ENCODE peak calls at places on chromosomes 6 and 20, in seven cellular contexts. One of them, this sample, is unnamed.

GRCh38 chr6:150527100-150527499 is 72.6 kb upstream of the PLEKHG1 start:
- DNase-seq in HCT116: no peak
- DNase-seq in H1: no peak
- DNase-seq in SK-N-SH: no peak
- DNase-seq in HepG2: no peak
- DNase-seq in GM12878: no peak
- DNase-seq in K562: no peak
- DNase-seq in this sample: no peak

GRCh38 chr6:91653324-91653723 is 1066.5 kb upstream of the MAP3K7 start:
- DNase-seq in HepG2: no peak
- DNase-seq in SK-N-SH: no peak
- DNase-seq in H1: no peak
- DNase-seq in GM12878: no peak
- DNase-seq in HCT116: no peak
- DNase-seq in K562: no peak
- DNase-seq in this sample: no peak

GRCh38 chr6:18415671-18416340 is 28.7 kb downstream of the RNF144B start:
- DNase-seq in HCT116: no peak
- DNase-seq in K562: no peak
- DNase-seq in HepG2: no peak
- DNase-seq in GM12878: no peak
- DNase-seq in SK-N-SH: no peak
- DNase-seq in H1: no peak
- DNase-seq in this sample: no peak

GRCh38 chr20:45975686-45976085 is 3.7 kb upstream of the ZNF335 start:
- DNase-seq in GM12878: no peak
- DNase-seq in HCT116: no peak
- DNase-seq in H1: no peak
- DNase-seq in HepG2: no peak
- DNase-seq in K562: no peak
- DNase-seq in SK-N-SH: no peak
- DNase-seq in this sample: no peak

GRCh38 chr6:82144007-82144851 is 103.3 kb downstream of the IBTK start:
- DNase-seq in K562: no peak
- DNase-seq in H1: no peak
- DNase-seq in HepG2: peak; percentile 67
- DNase-seq in HCT116: peak; percentile 75
- DNase-seq in GM12878: peak; percentile 26
- DNase-seq in SK-N-SH: peak; percentile 66
- DNase-seq in this sample: no peak

GRCh38 chr6:169868458-169868857 is 117.0 kb downstream of the ERMARD start:
- DNase-seq in K562: no peak
- DNase-seq in SK-N-SH: no peak
- DNase-seq in HepG2: no peak
- DNase-seq in HCT116: no peak
- DNase-seq in GM12878: no peak
- DNase-seq in H1: peak; percentile 41
- DNase-seq in this sample: no peak

GRCh38 chr6:6220718-6221117 is 99.7 kb downstream of the F13A1 start:
- DNase-seq in H1: no peak
- DNase-seq in GM12878: no peak
- DNase-seq in HCT116: no peak
- DNase-seq in SK-N-SH: no peak
- DNase-seq in K562: no peak
- DNase-seq in HepG2: no peak
- DNase-seq in this sample: peak; percentile 15

GRCh38 chr6:117674991-117675657 is at the start of gene NUS1:
- DNase-seq in HepG2: peak; percentile 97
- DNase-seq in HCT116: peak; percentile 94
- DNase-seq in SK-N-SH: peak; percentile 95
- DNase-seq in GM12878: peak; percentile 88
- DNase-seq in H1: peak; percentile 98
- DNase-seq in K562: peak; percentile 95
- DNase-seq in this sample: peak; percentile 84

GRCh38 chr6:79421001-79421411 is 116.2 kb downstream of the LCA5 start:
- DNase-seq in SK-N-SH: no peak
- DNase-seq in K562: no peak
- DNase-seq in HepG2: no peak
- DNase-seq in GM12878: no peak
- DNase-seq in HCT116: no peak
- DNase-seq in H1: no peak
- DNase-seq in this sample: no peak

GRCh38 chr6:81821449-81821848 is 69.0 kb upstream of the TENT5A start:
- DNase-seq in SK-N-SH: no peak
- DNase-seq in HCT116: no peak
- DNase-seq in GM12878: no peak
- DNase-seq in H1: no peak
- DNase-seq in HepG2: no peak
- DNase-seq in K562: no peak
- DNase-seq in this sample: no peak

GRCh38 chr6:165674155-165675029 is 11.4 kb upstream of the PDE10A start:
- DNase-seq in HepG2: no peak
- DNase-seq in HCT116: no peak
- DNase-seq in SK-N-SH: no peak
- DNase-seq in GM12878: no peak
- DNase-seq in K562: no peak
- DNase-seq in H1: no peak
- DNase-seq in this sample: no peak

GRCh38 chr6:41743406-41744235 is 3.6 kb downstream of the PGC start:
- DNase-seq in GM12878: no peak
- DNase-seq in K562: no peak
- DNase-seq in SK-N-SH: no peak
- DNase-seq in HepG2: no peak
- DNase-seq in H1: no peak
- DNase-seq in HCT116: no peak
- DNase-seq in this sample: no peak

GRCh38 chr20:10609276-10609675 is 64.5 kb downstream of the JAG1 start:
- DNase-seq in HepG2: no peak
- DNase-seq in K562: no peak
- DNase-seq in HCT116: no peak
- DNase-seq in H1: no peak
- DNase-seq in SK-N-SH: no peak
- DNase-seq in GM12878: no peak
- DNase-seq in this sample: no peak

GRCh38 chr6:167341665-167342655 is 17.1 kb downstream of the TTLL2 start:
- DNase-seq in HCT116: no peak
- DNase-seq in GM12878: no peak
- DNase-seq in HepG2: peak; percentile 100
- DNase-seq in H1: no peak
- DNase-seq in K562: no peak
- DNase-seq in SK-N-SH: no peak
- DNase-seq in this sample: no peak

GRCh38 chr6:89630488-89630887 is 8.1 kb downstream of the LYRM2 start:
- DNase-seq in H1: no peak
- DNase-seq in GM12878: no peak
- DNase-seq in SK-N-SH: no peak
- DNase-seq in HCT116: no peak
- DNase-seq in K562: no peak
- DNase-seq in HepG2: no peak
- DNase-seq in this sample: no peak

GRCh38 chr6:56771929-56772607 is 129.4 kb upstream of the DST start:
- DNase-seq in HepG2: no peak
- DNase-seq in K562: no peak
- DNase-seq in H1: no peak
- DNase-seq in GM12878: no peak
- DNase-seq in SK-N-SH: no peak
- DNase-seq in HCT116: no peak
- DNase-seq in this sample: no peak

GRCh38 chr20:44066645-44067606 is 120.1 kb downstream of the JPH2 start:
- DNase-seq in GM12878: no peak
- DNase-seq in SK-N-SH: peak; percentile 48
- DNase-seq in H1: peak; percentile 37
- DNase-seq in K562: no peak
- DNase-seq in HepG2: no peak
- DNase-seq in HCT116: no peak
- DNase-seq in this sample: no peak

GRCh38 chr6:130995783-130996447 is 67.1 kb downstream of the EPB41L2 start:
- DNase-seq in SK-N-SH: no peak
- DNase-seq in K562: no peak
- DNase-seq in HepG2: no peak
- DNase-seq in GM12878: no peak
- DNase-seq in H1: no peak
- DNase-seq in HCT116: no peak
- DNase-seq in this sample: no peak

GRCh38 chr20:23048283-23049200 is 930 bp downstream of the THBD start:
- DNase-seq in SK-N-SH: no peak
- DNase-seq in K562: no peak
- DNase-seq in GM12878: no peak
- DNase-seq in HepG2: no peak
- DNase-seq in HCT116: no peak
- DNase-seq in H1: peak; percentile 80
- DNase-seq in this sample: no peak

GRCh38 chr6:170522565-170523183 is 30.4 kb downstream of the PSMB1 start:
- DNase-seq in SK-N-SH: peak; percentile 51
- DNase-seq in K562: no peak
- DNase-seq in GM12878: no peak
- DNase-seq in H1: no peak
- DNase-seq in HCT116: peak; percentile 12
- DNase-seq in HepG2: no peak
- DNase-seq in this sample: peak; percentile 34

GRCh38 chr6:127980996-127981395 is 80.1 kb upstream of the THEMIS start:
- DNase-seq in HepG2: no peak
- DNase-seq in GM12878: no peak
- DNase-seq in H1: no peak
- DNase-seq in HCT116: no peak
- DNase-seq in SK-N-SH: no peak
- DNase-seq in K562: no peak
- DNase-seq in this sample: no peak

GRCh38 chr20:4720121-4720976 is 1.4 kb upstream of the PRND start:
- DNase-seq in HCT116: peak; percentile 57
- DNase-seq in H1: peak; percentile 86
- DNase-seq in GM12878: peak; percentile 71
- DNase-seq in SK-N-SH: peak; percentile 86
- DNase-seq in K562: peak; percentile 76
- DNase-seq in HepG2: peak; percentile 93
- DNase-seq in this sample: peak; percentile 66

GRCh38 chr6:2841264-2842138 is at the start of gene SERPINB1:
- DNase-seq in SK-N-SH: peak; percentile 82
- DNase-seq in H1: peak; percentile 83
- DNase-seq in GM12878: no peak
- DNase-seq in HepG2: peak; percentile 97
- DNase-seq in K562: peak; percentile 93
- DNase-seq in HCT116: peak; percentile 81
- DNase-seq in this sample: peak; percentile 69

GRCh38 chr6:33080127-33081089 is 4.6 kb downstream of the HLA-DPB1 start:
- DNase-seq in HepG2: no peak
- DNase-seq in HCT116: no peak
- DNase-seq in H1: peak; percentile 75
- DNase-seq in GM12878: no peak
- DNase-seq in K562: peak; percentile 37
- DNase-seq in SK-N-SH: peak; percentile 52
- DNase-seq in this sample: no peak

GRCh38 chr6:33079575-33079974 is 3.8 kb downstream of the HLA-DPB1 start:
- DNase-seq in GM12878: no peak
- DNase-seq in SK-N-SH: no peak
- DNase-seq in H1: no peak
- DNase-seq in K562: no peak
- DNase-seq in HCT116: no peak
- DNase-seq in HepG2: no peak
- DNase-seq in this sample: no peak

GRCh38 chr6:33081098-33081824 is 5.5 kb downstream of the HLA-DPB1 start:
- DNase-seq in GM12878: no peak
- DNase-seq in HCT116: no peak
- DNase-seq in SK-N-SH: no peak
- DNase-seq in HepG2: no peak
- DNase-seq in H1: no peak
- DNase-seq in K562: no peak
- DNase-seq in this sample: no peak

GRCh38 chr6:33085627-33086026 is 9.8 kb downstream of the HLA-DPB1 start:
- DNase-seq in HepG2: no peak
- DNase-seq in SK-N-SH: no peak
- DNase-seq in K562: no peak
- DNase-seq in H1: no peak
- DNase-seq in HCT116: no peak
- DNase-seq in GM12878: no peak
- DNase-seq in this sample: no peak

DNA sequence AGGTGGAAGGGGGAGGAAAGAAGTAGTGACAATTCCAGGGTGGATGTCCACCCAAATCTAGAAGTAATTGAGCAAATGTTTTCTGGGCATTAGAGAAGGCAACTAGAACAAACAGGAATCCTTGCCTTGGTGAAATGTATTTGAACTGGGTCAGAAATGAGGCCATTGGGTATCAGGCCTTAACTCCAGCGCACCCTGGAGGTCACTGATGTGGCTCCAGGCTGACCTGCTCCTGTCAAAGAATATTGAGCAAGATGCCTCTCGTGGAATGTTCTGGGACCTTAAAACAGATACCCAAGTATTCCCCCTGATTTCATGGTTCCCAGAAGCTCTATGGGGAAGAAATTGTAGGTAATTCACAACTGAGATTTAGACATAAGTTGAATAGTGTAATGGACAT is 6.9 kb downstream of the HLA-DPB1 start:
- DNase-seq in HCT116: peak; percentile 24
- DNase-seq in SK-N-SH: peak; percentile 27
- DNase-seq in HepG2: peak; percentile 55
- DNase-seq in K562: peak; percentile 56
- DNase-seq in GM12878: no peak
- DNase-seq in H1: peak; percentile 65
- DNase-seq in this sample: no peak
- TF ChIP-seq JUND in HCT116: no peak
- TF ChIP-seq JUND in SK-N-SH: no peak
- TF ChIP-seq JUND in HepG2: no peak
- TF ChIP-seq JUND in K562: no peak
- TF ChIP-seq JUND in GM12878: no peak
- TF ChIP-seq JUND in H1: no peak
- TF ChIP-seq JUND in this sample: no peak

GRCh38 chr6:43878127-43878634 is 108.2 kb downstream of the VEGFA start:
- DNase-seq in HepG2: no peak
- DNase-seq in GM12878: no peak
- DNase-seq in H1: no peak
- DNase-seq in SK-N-SH: no peak
- DNase-seq in HCT116: no peak
- DNase-seq in K562: peak; percentile 40
- DNase-seq in this sample: no peak
- TF ChIP-seq JUND in HepG2: no peak
- TF ChIP-seq JUND in GM12878: no peak
- TF ChIP-seq JUND in H1: no peak
- TF ChIP-seq JUND in SK-N-SH: no peak
- TF ChIP-seq JUND in HCT116: no peak
- TF ChIP-seq JUND in K562: no peak
- TF ChIP-seq JUND in this sample: no peak

GRCh38 chr6:100346828-100347227 is 117.9 kb downstream of the SIM1 start:
- DNase-seq in GM12878: no peak
- DNase-seq in K562: no peak
- DNase-seq in HepG2: no peak
- DNase-seq in HCT116: no peak
- DNase-seq in SK-N-SH: no peak
- DNase-seq in H1: no peak
- DNase-seq in this sample: no peak
- TF ChIP-seq JUND in GM12878: no peak
- TF ChIP-seq JUND in K562: no peak
- TF ChIP-seq JUND in HepG2: no peak
- TF ChIP-seq JUND in HCT116: no peak
- TF ChIP-seq JUND in SK-N-SH: peak; percentile 29
- TF ChIP-seq JUND in H1: no peak
- TF ChIP-seq JUND in this sample: no peak

DNA sequence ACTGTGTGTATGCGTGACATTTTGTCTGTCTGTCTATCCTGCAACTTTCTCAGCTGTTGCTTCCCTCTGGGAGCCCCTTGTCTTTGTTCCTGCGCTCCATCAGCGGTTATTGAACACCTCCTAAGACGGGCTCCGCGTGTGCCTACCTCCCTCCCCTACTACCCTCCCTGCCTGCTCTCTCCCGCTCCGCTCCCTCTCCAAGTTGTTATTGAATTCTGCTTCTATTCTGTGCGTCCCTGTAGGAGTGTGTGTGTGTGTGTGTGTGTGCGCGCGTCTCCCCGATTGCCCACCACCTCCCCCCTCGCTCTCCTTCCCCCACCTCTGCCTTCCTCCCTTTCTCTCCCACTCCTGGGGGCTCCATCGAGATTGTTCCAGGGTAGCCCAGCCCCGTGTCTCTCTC is 68.2 kb downstream of the SRC start:
- DNase-seq in GM12878: no peak
- DNase-seq in SK-N-SH: no peak
- DNase-seq in HCT116: no peak
- DNase-seq in K562: no peak
- DNase-seq in HepG2: no peak
- DNase-seq in H1: peak; percentile 49
- DNase-seq in this sample: no peak
- TF ChIP-seq JUND in GM12878: no peak
- TF ChIP-seq JUND in SK-N-SH: no peak
- TF ChIP-seq JUND in HCT116: no peak
- TF ChIP-seq JUND in K562: no peak
- TF ChIP-seq JUND in HepG2: no peak
- TF ChIP-seq JUND in H1: no peak
- TF ChIP-seq JUND in this sample: no peak